ENCODE peak calls at places on chromosomes 6 and 20, in eight cellular contexts. X is activated naive CD4-positive, alpha-beta T cell treated with anti-CD3 and anti-CD28 coated beads for 36 hours; C is H7; Z is cerebellar cortex; O is foreskin fibroblast; F is endothelial cell of umbilical vein; H is colonic mucosa; R is HT1080. I is an unnamed sample.

GRCh38 chr6:25006075-25006474 is 70.3 kb upstream of the RIPOR2 start:
- DNase-seq in Z (no peak), F (no peak), X (no peak), C (no peak), R (no peak), H (no peak), O (no peak), I (no peak)

GRCh38 chr20:49276201-49276894 is 1.5 kb downstream of the ZNFX1 start:
- DNase-seq in H (no peak), X (peak; percentile 80), Z (no peak), O (peak; percentile 59), C (no peak), R (peak; percentile 72), F (peak; percentile 80), I (peak; percentile 96)

GRCh38 chr20:51480507-51481270 is 61.8 kb downstream of the NFATC2 start:
- DNase-seq in Z (no peak), H (no peak), O (no peak), C (no peak), F (no peak), R (no peak), X (peak; percentile 91), I (no peak)

GRCh38 chr6:9272671-9273070 is 837.3 kb upstream of the SLC35B3 start:
- DNase-seq in H (no peak), O (no peak), F (no peak), C (no peak), X (no peak), Z (no peak), R (no peak), I (no peak)

GRCh38 chr6:17091122-17091521 is 10.7 kb upstream of the STMND1 start:
- DNase-seq in F (no peak), Z (no peak), C (no peak), R (no peak), H (no peak), O (no peak), X (no peak), I (no peak)

GRCh38 chr20:768426-768978 is at the start of gene SLC52A3:
- DNase-seq in H (peak; percentile 91), F (no peak), C (peak; percentile 82), Z (peak; percentile 16), X (peak; percentile 27), R (peak; percentile 18), O (no peak), I (peak; percentile 73)

GRCh38 chr6:67933278-67933677 is 701.8 kb upstream of the ADGRB3 start:
- DNase-seq in C (peak; percentile 4), X (no peak), O (no peak), H (no peak), Z (no peak), F (no peak), R (no peak), I (no peak)

GRCh38 chr20:64044484-64045247 is 4.8 kb downstream of the SOX18 start:
- DNase-seq in O (peak; percentile 49), X (no peak), R (peak; percentile 72), C (peak; percentile 61), Z (no peak), F (peak; percentile 86), H (no peak), I (peak; percentile 54)

GRCh38 chr20:62815066-62815991 is 1.5 kb upstream of the COL9A3 start:
- DNase-seq in R (peak; percentile 60), X (no peak), Z (peak; percentile 16), C (peak; percentile 95), O (no peak), H (no peak), F (no peak), I (peak; percentile 56)

GRCh38 chr20:6870559-6870958 is 103.1 kb downstream of the BMP2 start:
- DNase-seq in C (no peak), O (no peak), H (no peak), X (no peak), R (no peak), Z (no peak), F (no peak), I (no peak)

GRCh38 chr6:7051780-7052440 is 55.9 kb upstream of the RREB1 start:
- DNase-seq in F (peak; percentile 34), Z (no peak), R (no peak), H (peak; percentile 73), C (peak; percentile 91), O (no peak), X (peak; percentile 55), I (peak; percentile 22)

GRCh38 chr6:160950507-160950906 is 41.1 kb upstream of the MAP3K4 start:
- DNase-seq in R (peak; percentile 67), X (no peak), F (no peak), H (no peak), Z (no peak), O (no peak), C (no peak), I (peak; percentile 75)

GRCh38 chr20:32560989-32561830 is 23.9 kb downstream of the NOL4L start:
- DNase-seq in X (peak; percentile 47), Z (no peak), R (no peak), C (peak; percentile 84), H (no peak), O (no peak), F (no peak), I (no peak)

GRCh38 chr6:108921547-108922331 is 73.5 kb downstream of the ARMC2 start:
- DNase-seq in F (no peak), H (no peak), X (peak; percentile 43), C (no peak), O (no peak), R (no peak), Z (no peak), I (no peak)

GRCh38 chr20:11379257-11380011 is 538.3 kb upstream of the BTBD3 start:
- DNase-seq in F (no peak), Z (no peak), C (no peak), X (no peak), R (no peak), H (no peak), O (no peak), I (no peak)

GRCh38 chr6:30615219-30615957 is 1.7 kb downstream of the PPP1R10 start:
- DNase-seq in F (peak; percentile 85), C (peak; percentile 68), X (peak; percentile 34), Z (peak; percentile 94), O (peak; percentile 68), H (peak; percentile 46), R (peak; percentile 87), I (peak; percentile 86)

GRCh38 chr6:108027054-108027453 is 47.5 kb downstream of the OSTM1 start:
- DNase-seq in O (peak; percentile 8), F (no peak), R (no peak), X (no peak), H (no peak), C (no peak), Z (peak; percentile 71), I (no peak)

GRCh38 chr6:139296927-139297326 is 5.1 kb upstream of the TXLNB start:
- DNase-seq in O (peak; percentile 75), X (no peak), H (no peak), R (peak; percentile 93), F (no peak), Z (no peak), C (no peak), I (peak; percentile 65)

GRCh38 chr20:35792740-35793139 is 20.9 kb downstream of the PHF20 start:
- DNase-seq in X (no peak), C (no peak), R (no peak), F (no peak), H (no peak), Z (no peak), O (no peak), I (no peak)

GRCh38 chr20:3777726-3778629 is 3.3 kb downstream of the SPEF1 start:
- DNase-seq in Z (no peak), O (peak; percentile 49), X (peak; percentile 38), F (peak; percentile 39), H (peak; percentile 77), R (no peak), C (peak; percentile 95), I (peak; percentile 62)

GRCh38 chr6:140729521-140729920 is 1355.1 kb upstream of the CITED2 start:
- DNase-seq in F (no peak), C (no peak), O (no peak), H (no peak), Z (no peak), X (no peak), R (no peak), I (no peak)

GRCh38 chr6:112372213-112372806 is 25.2 kb downstream of the RFPL4B start:
- DNase-seq in X (no peak), Z (no peak), R (peak; percentile 39), O (no peak), C (no peak), F (peak; percentile 49), H (no peak), I (peak; percentile 20)

GRCh38 chr20:137668-138131 is 4.7 kb upstream of the DEFB126 start:
- DNase-seq in R (peak; percentile 49), O (no peak), H (no peak), Z (no peak), X (peak; percentile 7), F (no peak), C (peak; percentile 5), I (no peak)

GRCh38 chr6:83592770-83593394 is 80.5 kb downstream of the PRSS35 start:
- DNase-seq in X (no peak), F (peak; percentile 13), O (no peak), Z (no peak), C (peak; percentile 33), H (no peak), R (peak; percentile 46), I (peak; percentile 44)

GRCh38 chr20:23363257-23363649 is 1.3 kb downstream of the GZF1 start:
- DNase-seq in X (no peak), H (no peak), F (no peak), R (no peak), C (no peak), Z (no peak), O (no peak), I (no peak)

GRCh38 chr6:113627480-113627879 is 229.7 kb upstream of the MARCKS start:
- DNase-seq in O (no peak), X (no peak), Z (no peak), H (no peak), C (no peak), R (no peak), F (no peak), I (no peak)

GRCh38 chr6:154414021-154414813 is 57.6 kb upstream of the IPCEF1 start:
- DNase-seq in C (no peak), H (no peak), F (peak; percentile 10), R (no peak), O (peak; percentile 42), X (no peak), Z (no peak), I (peak; percentile 94)

GRCh38 chr20:53776858-53777257 is 183.2 kb upstream of the ZNF217 start:
- DNase-seq in R (no peak), H (no peak), Z (no peak), F (no peak), O (no peak), C (no peak), X (no peak), I (no peak)

GRCh38 chr20:2357114-2357513 is 23.6 kb upstream of the TGM6 start:
- DNase-seq in R (no peak), O (no peak), Z (no peak), F (no peak), H (no peak), X (no peak), C (no peak), I (no peak)

GRCh38 chr6:5457983-5458683 is 196.8 kb downstream of the FARS2 start:
- DNase-seq in Z (peak; percentile 98), C (no peak), F (no peak), H (no peak), R (peak; percentile 11), X (no peak), O (no peak), I (peak; percentile 51)

GRCh38 chr20:37526238-37526838 is 1.3 kb downstream of the BLCAP start:
- DNase-seq in F (peak; percentile 97), H (peak; percentile 57), Z (no peak), X (no peak), R (peak; percentile 27), C (peak; percentile 93), O (peak; percentile 47), I (peak; percentile 75)

I was measured in kidney tubule cell.